ENCODE peak calls at places on chromosomes 7 and 10, in six cellular contexts. L, N, W, Z, E and C are unnamed samples.

GRCh38 chr10:72315611-72316385 is 38.9 kb downstream of the DNAJB12 start:
- DNase-seq in L (peak; percentile 91), N (no peak), W (no peak), Z (peak; percentile 66), E (peak; percentile 89), C (no peak)

GRCh38 chr10:71860243-71861029 is 9.4 kb upstream of the PSAP start:
- DNase-seq in L (peak; percentile 87), N (peak; percentile 94), W (peak; percentile 39), Z (peak; percentile 91), E (peak; percentile 99), C (no peak)

GRCh38 chr10:61175331-61175730 is 231.3 kb upstream of the RHOBTB1 start:
- DNase-seq in L (no peak), N (no peak), W (no peak), Z (no peak), E (no peak), C (no peak)

GRCh38 chr7:85041599-85042216 is 145.1 kb downstream of the SEMA3D start:
- DNase-seq in L (peak; percentile 63), N (peak; percentile 62), W (no peak), Z (peak; percentile 65), E (no peak), C (no peak)

GRCh38 chr7:7565746-7566650 is 686 bp upstream of the MIOS start:
- DNase-seq in L (no peak), N (peak; percentile 33), W (no peak), Z (peak; percentile 81), E (no peak), C (no peak)

GRCh38 chr7:124784879-124785818 is 19.6 kb upstream of the GPR37 start:
- DNase-seq in L (peak; percentile 40), N (peak; percentile 47), W (no peak), Z (no peak), E (no peak), C (no peak)

GRCh38 chr7:120344276-120344675 is 71.3 kb downstream of the KCND2 start:
- DNase-seq in L (no peak), N (no peak), W (no peak), Z (no peak), E (no peak), C (no peak)

GRCh38 chr7:91661727-91662126 is 218.8 kb downstream of the MTERF1 start:
- DNase-seq in L (no peak), N (no peak), W (no peak), Z (no peak), E (no peak), C (no peak)

GRCh38 chr10:47013469-47014169 is 102.4 kb downstream of the PTPN20 start:
- DNase-seq in L (no peak), N (no peak), W (no peak), Z (no peak), E (peak; percentile 77), C (no peak)

GRCh38 chr7:137804819-137805218 is 42.0 kb downstream of the DGKI start:
- DNase-seq in L (no peak), N (no peak), W (no peak), Z (no peak), E (no peak), C (no peak)

GRCh38 chr10:510415-510881 is 179.0 kb downstream of the DIP2C start:
- DNase-seq in L (peak; percentile 75), N (no peak), W (no peak), Z (peak; percentile 46), E (peak; percentile 90), C (no peak)

DNA sequence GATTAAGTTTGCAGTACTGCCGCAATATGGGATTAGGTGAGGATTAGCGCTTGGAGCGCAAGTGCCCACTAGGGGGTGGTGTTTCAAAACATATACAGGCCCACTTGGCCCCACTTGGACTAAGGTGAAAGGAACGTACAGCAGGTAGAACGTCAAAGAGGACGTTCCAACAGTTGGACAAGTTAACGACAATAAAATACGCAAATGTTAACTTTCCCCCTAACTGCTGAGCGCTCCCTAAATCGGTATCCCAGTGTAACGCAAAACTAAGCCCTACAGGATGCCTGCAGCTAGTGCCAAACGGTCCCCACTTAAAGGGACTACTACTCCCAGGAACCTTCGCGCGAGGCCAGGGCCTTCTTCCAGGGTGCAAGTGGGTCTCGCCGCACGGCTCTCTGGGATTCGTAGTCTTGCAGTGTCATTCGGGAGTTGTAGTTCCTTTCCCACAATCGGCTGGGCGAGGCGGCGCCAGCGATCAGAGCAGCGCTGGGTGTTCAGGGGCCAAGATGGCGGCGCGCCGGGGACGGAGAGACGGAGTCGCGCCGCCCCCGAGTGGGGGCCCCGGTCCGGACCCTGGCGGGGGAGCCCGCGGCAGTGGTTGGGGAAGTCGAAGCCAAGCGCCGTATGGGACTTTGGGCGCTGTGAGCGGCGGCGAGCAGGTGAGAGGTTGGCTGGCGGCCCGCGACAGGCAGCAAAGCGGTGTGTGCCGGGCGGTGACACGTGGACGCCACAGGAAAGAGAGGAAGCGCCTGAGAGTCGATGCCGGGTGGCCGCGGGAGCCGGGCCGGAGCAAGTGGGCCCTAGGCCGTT is at the start of gene PPRC1:
- DNase-seq in L (peak; percentile 98), N (peak; percentile 100), W (peak; percentile 97), Z (peak; percentile 99), E (peak; percentile 99), C (peak; percentile 98)
- TF ChIP-seq POLR2A in L (peak; percentile 54), N (peak; percentile 74), W (peak; percentile 76), Z (peak; percentile 63), E (peak; percentile 53), C (peak; percentile 85)

DNA sequence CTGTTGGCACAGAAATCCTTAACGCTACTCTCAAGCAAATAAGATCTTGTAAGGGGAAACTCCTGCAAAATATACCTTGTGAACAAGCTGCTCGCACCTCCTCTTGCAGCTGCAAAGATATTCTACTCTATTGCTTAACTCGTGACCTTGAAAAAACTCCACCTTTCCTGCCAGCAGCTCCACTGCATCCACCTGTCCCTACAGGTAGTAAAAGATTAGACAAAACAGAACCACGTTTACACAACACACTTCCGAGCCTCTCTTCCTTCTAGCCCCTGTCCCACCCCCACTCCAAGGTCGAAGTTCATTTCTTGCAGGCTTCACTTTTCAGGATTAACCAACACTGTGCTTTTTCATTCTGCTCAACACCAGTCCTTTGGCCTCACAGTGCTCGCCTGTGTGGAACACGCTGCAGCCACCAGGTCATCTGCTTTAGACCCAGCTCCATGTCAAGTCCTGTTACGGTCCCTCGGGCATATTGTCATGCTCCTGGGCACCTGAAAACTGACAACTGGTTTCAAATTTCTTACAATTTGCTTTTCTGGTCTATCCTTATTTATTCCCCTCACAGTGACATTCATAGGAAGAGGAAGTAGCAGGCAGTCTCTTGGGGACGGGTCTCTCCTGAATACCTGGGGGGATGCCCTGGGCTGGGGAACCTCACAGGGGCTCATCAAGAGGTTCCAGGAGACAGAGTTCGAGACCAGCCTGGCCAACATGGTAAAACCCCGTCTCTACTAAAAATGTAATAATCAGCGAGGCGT is 165.8 kb upstream of the KLF14 start:
- DNase-seq in L (no peak), N (no peak), W (no peak), Z (no peak), E (no peak), C (no peak)
- TF ChIP-seq POLR2AphosphoS5 in L (peak; percentile 64), N (peak; percentile 63), W (peak; percentile 40), Z (peak; percentile 26), E (no peak), C (no peak)

DNA sequence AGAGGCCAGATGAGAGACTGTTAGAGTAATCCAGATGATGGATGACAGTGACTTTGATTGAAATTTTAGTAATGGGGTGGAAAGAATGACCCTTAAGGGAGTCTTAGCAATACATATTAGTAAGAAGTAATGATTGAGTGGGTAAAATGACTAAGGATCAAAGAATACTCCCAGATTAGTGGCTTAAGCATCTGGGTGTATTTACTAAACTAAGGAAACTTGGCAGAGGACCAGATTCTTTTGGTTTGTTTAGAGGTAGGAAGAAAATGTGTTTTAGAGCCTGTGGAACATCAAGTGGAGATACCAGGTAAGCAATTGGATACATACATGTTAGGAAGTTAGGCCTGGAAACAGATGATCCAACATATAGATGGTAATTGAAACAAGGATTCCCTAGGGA is 58.8 kb upstream of the ADRA2A start:
- DNase-seq in L (no peak), N (no peak), W (no peak), Z (no peak), E (no peak), C (no peak)
- TF ChIP-seq POLR2A in L (no peak), N (no peak), W (no peak), Z (no peak), E (no peak), C (no peak)

GRCh38 chr7:148858489-148858888 is 25.6 kb downstream of the EZH2 start:
- DNase-seq in L (no peak), N (no peak), W (no peak), Z (no peak), E (no peak), C (no peak)
- TF ChIP-seq POLR2AphosphoS5 in L (no peak), N (no peak), W (no peak), Z (no peak), E (no peak), C (no peak)

GRCh38 chr10:132346806-132347205 is 14.8 kb downstream of the LRRC27 start:
- DNase-seq in L (no peak), N (no peak), W (no peak), Z (peak; percentile 67), E (peak; percentile 29), C (no peak)
- TF ChIP-seq POLR2A in L (no peak), N (no peak), W (no peak), Z (no peak), E (no peak), C (no peak)